ENCODE peak calls at places on chromosomes 2 and 18, in four cellular contexts. P is tibial artery, L is heart right ventricle, J is keratinocyte. Z is an unnamed sample.

GRCh38 chr2:72210470-72210869 is 62.8 kb upstream of the CYP26B1 start:
- DNase-seq in P (no peak), L (no peak), J (no peak), Z (no peak)

GRCh38 chr2:25132296-25132630 is 36.1 kb downstream of the POMC start:
- DNase-seq in P (no peak), L (no peak), J (no peak), Z (no peak)

GRCh38 chr2:60352491-60353405 is 200.7 kb downstream of the BCL11A start:
- DNase-seq in P (no peak), L (no peak), J (no peak), Z (no peak)

GRCh38 chr2:234433201-234433600 is 63.7 kb downstream of the ARL4C start:
- DNase-seq in P (no peak), L (no peak), J (no peak), Z (no peak)

GRCh38 chr2:61151434-61151833 is 10.6 kb upstream of the C2orf74 start:
- DNase-seq in P (no peak), L (no peak), J (no peak), Z (no peak)

GRCh38 chr18:13680612-13681011 is 45.7 kb downstream of the FAM210A start:
- DNase-seq in P (no peak), L (no peak), J (no peak), Z (no peak)

GRCh38 chr2:67858886-67859285 is 203.9 kb downstream of the C1D start:
- DNase-seq in P (no peak), L (no peak), J (no peak), Z (no peak)

GRCh38 chr2:237291138-237291792 is 122.7 kb downstream of the COL6A3 start:
- DNase-seq in P (peak), L (peak), J (peak), Z (peak)

GRCh38 chr2:152034257-152034801 is 64.5 kb downstream of the CACNB4 start:
- DNase-seq in P (no peak), L (no peak), J (no peak), Z (no peak)

GRCh38 chr2:53545159-53546055 is 222.2 kb upstream of the CHAC2 start:
- DNase-seq in P (no peak), L (no peak), J (no peak), Z (no peak)
- H3K27ac ChIP-seq in P (no peak), L (no peak), J (no peak), Z (no peak)

GRCh38 chr2:96918754-96919550 is 49.1 kb upstream of the SEMA4C start:
- DNase-seq in P (no peak), L (no peak), J (no peak), Z (no peak)

GRCh38 chr2:96917008-96917575 is 47.2 kb upstream of the SEMA4C start:
- DNase-seq in P (no peak), L (no peak), J (no peak), Z (no peak)

GRCh38 chr2:96914332-96914731 is 44.5 kb upstream of the SEMA4C start:
- DNase-seq in P (no peak), L (no peak), J (no peak), Z (no peak)

GRCh38 chr2:96918092-96918753 is 48.3 kb upstream of the SEMA4C start:
- DNase-seq in P (no peak), L (no peak), J (no peak), Z (no peak)

GRCh38 chr2:96916156-96917007 is 46.5 kb upstream of the SEMA4C start:
- DNase-seq in P (no peak), L (no peak), J (no peak), Z (no peak)
- H3K27ac ChIP-seq in P (no peak), L (peak), J (peak), Z (peak)

GRCh38 chr2:45680351-45680967 is 29.0 kb downstream of the PRKCE start:
- DNase-seq in P (no peak), L (no peak), J (no peak), Z (no peak)

GRCh38 chr2:45678791-45679348 is 27.4 kb downstream of the PRKCE start:
- DNase-seq in P (no peak), L (no peak), J (no peak), Z (no peak)

GRCh38 chr2:45683292-45683691 is 31.8 kb downstream of the PRKCE start:
- DNase-seq in P (no peak), L (no peak), J (no peak), Z (no peak)

GRCh38 chr2:45684756-45685155 is 33.3 kb downstream of the PRKCE start:
- DNase-seq in P (no peak), L (no peak), J (no peak), Z (no peak)

GRCh38 chr2:45681675-45682074 is 30.2 kb downstream of the PRKCE start:
- DNase-seq in P (no peak), L (peak), J (no peak), Z (peak)
- H3K27ac ChIP-seq in P (no peak), L (no peak), J (no peak), Z (peak)

GRCh38 chr2:217186152-217186551 is 326.3 kb upstream of the TNP1 start:
- DNase-seq in P (peak), L (no peak), J (no peak), Z (no peak)

GRCh38 chr2:217189131-217189530 is 329.3 kb upstream of the TNP1 start:
- DNase-seq in P (no peak), L (no peak), J (no peak), Z (no peak)

GRCh38 chr2:217185265-217185995 is 325.6 kb upstream of the TNP1 start:
- DNase-seq in P (no peak), L (no peak), J (no peak), Z (no peak)

GRCh38 chr2:217184242-217184641 is 324.4 kb upstream of the TNP1 start:
- DNase-seq in P (no peak), L (no peak), J (no peak), Z (no peak)

DNA sequence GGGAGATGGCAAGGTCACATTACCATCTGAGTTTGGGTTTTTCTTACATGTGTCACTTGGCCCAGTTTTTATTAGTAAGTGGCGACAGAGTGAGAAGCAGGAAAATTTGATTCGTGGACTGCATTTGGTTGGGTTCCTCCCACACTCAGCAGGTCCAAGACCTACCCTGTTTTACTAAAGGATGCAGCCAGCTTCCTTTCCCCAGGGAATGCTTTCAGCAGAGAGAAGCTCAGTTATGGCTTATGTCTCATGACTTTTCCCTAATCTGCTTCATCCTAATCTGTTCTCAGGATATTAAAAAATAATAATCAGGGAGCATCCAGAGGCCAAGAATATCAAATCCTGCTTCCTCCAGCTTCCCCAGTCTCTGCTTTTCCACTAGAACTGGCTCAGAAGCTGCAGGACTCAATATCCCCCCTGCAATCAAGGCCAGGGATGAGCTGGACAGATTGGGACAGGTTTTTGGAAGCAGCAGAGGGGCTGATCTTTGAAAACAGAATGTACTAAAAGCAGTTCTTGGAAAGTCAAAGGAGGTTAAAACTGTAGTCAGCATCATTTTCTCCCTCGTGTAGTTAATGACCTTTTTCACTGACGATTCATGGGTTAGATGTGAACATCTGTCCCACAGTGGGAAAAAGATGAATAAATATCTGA is 326.8 kb upstream of the TNP1 start:
- DNase-seq in P (peak), L (no peak), J (no peak), Z (no peak)
- H3K27ac ChIP-seq in P (peak), L (peak), J (no peak), Z (no peak)

GRCh38 chr2:69797235-69797634 is 32.2 kb upstream of the GMCL1 start:
- DNase-seq in P (no peak), L (no peak), J (no peak), Z (no peak)
- H3K27ac ChIP-seq in P (peak), L (peak), J (peak), Z (peak)

GRCh38 chr2:174970092-174970491 is 35.1 kb downstream of the CHN1 start:
- DNase-seq in P (no peak), L (no peak), J (no peak), Z (no peak)

GRCh38 chr2:174974131-174974530 is 31.1 kb downstream of the CHN1 start:
- DNase-seq in P (no peak), L (no peak), J (no peak), Z (no peak)

GRCh38 chr2:174971868-174972781 is 33.1 kb downstream of the CHN1 start:
- DNase-seq in P (no peak), L (no peak), J (peak), Z (peak)

GRCh38 chr2:174969091-174969734 is 36.0 kb downstream of the CHN1 start:
- DNase-seq in P (no peak), L (no peak), J (no peak), Z (no peak)

GRCh38 chr2:174972924-174973323 is 32.3 kb downstream of the CHN1 start:
- DNase-seq in P (no peak), L (no peak), J (peak), Z (no peak)
- H3K27ac ChIP-seq in P (no peak), L (no peak), J (peak), Z (peak)

GRCh38 chr2:171403181-171403580 is 30.6 kb downstream of the METTL8 start:
- DNase-seq in P (no peak), L (no peak), J (no peak), Z (no peak)
- H3K27ac ChIP-seq in P (no peak), L (no peak), J (no peak), Z (peak)

GRCh38 chr2:38095655-38095995 is 19.7 kb upstream of the CYP1B1 start:
- DNase-seq in P (no peak), L (no peak), J (no peak), Z (no peak)
- H3K27ac ChIP-seq in P (no peak), L (peak), J (peak), Z (peak)

Z was measured in epithelial cell of prostate.